ENCODE peak calls at places on chromosome 17, in ten cellular contexts. One of them, this sample, is unnamed.
A peak's percentile ranks its signal among the peaks of the same experiment; 100 is the strongest.

GRCh38 chr17:17417718-17418151 is 59.1 kb upstream of the MED9 start:
- DNase-seq in naive B cell: no peak
- DNase-seq in adrenal gland: no peak
- DNase-seq in breast epithelium: no peak
- DNase-seq in activated naive CD8-positive, alpha-beta T cell treated with anti-CD3 and anti-CD28 coated beads, Interleukin-2, amount 50 U/mL, for 16 hours: no peak
- DNase-seq in heart right ventricle: no peak
- DNase-seq in T-helper 2 cell: no peak
- DNase-seq in ELR: no peak
- DNase-seq in cardiac fibroblast: no peak
- DNase-seq in uterus: no peak
- DNase-seq in this sample: no peak

GRCh38 chr17:42163113-42163512 is 8.3 kb upstream of the RAB5C start:
- DNase-seq in breast epithelium: no peak
- DNase-seq in uterus: no peak
- DNase-seq in naive B cell: no peak
- DNase-seq in ELR: peak; percentile 25
- DNase-seq in cardiac fibroblast: no peak
- DNase-seq in T-helper 2 cell: no peak
- DNase-seq in activated naive CD8-positive, alpha-beta T cell treated with anti-CD3 and anti-CD28 coated beads, Interleukin-2, amount 50 U/mL, for 16 hours: no peak
- DNase-seq in adrenal gland: no peak
- DNase-seq in heart right ventricle: no peak
- DNase-seq in this sample: no peak

GRCh38 chr17:42381898-42382297 is 6.3 kb downstream of the STAT3 start:
- DNase-seq in heart right ventricle: no peak
- DNase-seq in activated naive CD8-positive, alpha-beta T cell treated with anti-CD3 and anti-CD28 coated beads, Interleukin-2, amount 50 U/mL, for 16 hours: no peak
- DNase-seq in adrenal gland: no peak
- DNase-seq in naive B cell: no peak
- DNase-seq in T-helper 2 cell: no peak
- DNase-seq in uterus: no peak
- DNase-seq in cardiac fibroblast: no peak
- DNase-seq in breast epithelium: no peak
- DNase-seq in ELR: no peak
- DNase-seq in this sample: no peak

GRCh38 chr17:38922538-38923291 is 2.7 kb upstream of the LASP1NB start:
- DNase-seq in adrenal gland: peak; percentile 78
- DNase-seq in breast epithelium: peak; percentile 44
- DNase-seq in activated naive CD8-positive, alpha-beta T cell treated with anti-CD3 and anti-CD28 coated beads, Interleukin-2, amount 50 U/mL, for 16 hours: no peak
- DNase-seq in heart right ventricle: peak; percentile 91
- DNase-seq in cardiac fibroblast: peak; percentile 91
- DNase-seq in uterus: peak; percentile 89
- DNase-seq in T-helper 2 cell: no peak
- DNase-seq in ELR: peak; percentile 62
- DNase-seq in naive B cell: no peak
- DNase-seq in this sample: peak; percentile 25

GRCh38 chr17:40822132-40822812 is at the start of gene KRT10:
- DNase-seq in cardiac fibroblast: no peak
- DNase-seq in adrenal gland: no peak
- DNase-seq in heart right ventricle: no peak
- DNase-seq in ELR: no peak
- DNase-seq in activated naive CD8-positive, alpha-beta T cell treated with anti-CD3 and anti-CD28 coated beads, Interleukin-2, amount 50 U/mL, for 16 hours: no peak
- DNase-seq in naive B cell: no peak
- DNase-seq in T-helper 2 cell: no peak
- DNase-seq in breast epithelium: no peak
- DNase-seq in uterus: no peak
- DNase-seq in this sample: no peak

GRCh38 chr17:51128089-51128488 is 7.4 kb upstream of the SPAG9 start:
- DNase-seq in breast epithelium: no peak
- DNase-seq in ELR: peak; percentile 49
- DNase-seq in adrenal gland: no peak
- DNase-seq in cardiac fibroblast: peak; percentile 50
- DNase-seq in naive B cell: no peak
- DNase-seq in uterus: no peak
- DNase-seq in T-helper 2 cell: no peak
- DNase-seq in activated naive CD8-positive, alpha-beta T cell treated with anti-CD3 and anti-CD28 coated beads, Interleukin-2, amount 50 U/mL, for 16 hours: no peak
- DNase-seq in heart right ventricle: no peak
- DNase-seq in this sample: no peak

GRCh38 chr17:44921122-44921882 is 6.0 kb upstream of the GFAP start:
- DNase-seq in T-helper 2 cell: no peak
- DNase-seq in heart right ventricle: no peak
- DNase-seq in breast epithelium: no peak
- DNase-seq in ELR: no peak
- DNase-seq in adrenal gland: peak; percentile 11
- DNase-seq in naive B cell: no peak
- DNase-seq in activated naive CD8-positive, alpha-beta T cell treated with anti-CD3 and anti-CD28 coated beads, Interleukin-2, amount 50 U/mL, for 16 hours: no peak
- DNase-seq in cardiac fibroblast: peak; percentile 18
- DNase-seq in uterus: no peak
- DNase-seq in this sample: no peak

GRCh38 chr17:67080804-67081203 is 36.5 kb downstream of the CACNG1 start:
- DNase-seq in ELR: no peak
- DNase-seq in naive B cell: no peak
- DNase-seq in activated naive CD8-positive, alpha-beta T cell treated with anti-CD3 and anti-CD28 coated beads, Interleukin-2, amount 50 U/mL, for 16 hours: no peak
- DNase-seq in uterus: no peak
- DNase-seq in cardiac fibroblast: no peak
- DNase-seq in T-helper 2 cell: no peak
- DNase-seq in breast epithelium: no peak
- DNase-seq in adrenal gland: no peak
- DNase-seq in heart right ventricle: no peak
- DNase-seq in this sample: no peak

GRCh38 chr17:29959658-29960337 is 18.4 kb downstream of the EFCAB5 start:
- DNase-seq in ELR: peak; percentile 45
- DNase-seq in uterus: no peak
- DNase-seq in breast epithelium: no peak
- DNase-seq in naive B cell: no peak
- DNase-seq in heart right ventricle: no peak
- DNase-seq in adrenal gland: no peak
- DNase-seq in cardiac fibroblast: no peak
- DNase-seq in T-helper 2 cell: no peak
- DNase-seq in activated naive CD8-positive, alpha-beta T cell treated with anti-CD3 and anti-CD28 coated beads, Interleukin-2, amount 50 U/mL, for 16 hours: no peak
- DNase-seq in this sample: no peak

GRCh38 chr17:64406321-64407200 is 15.9 kb upstream of the PECAM1 start:
- DNase-seq in breast epithelium: no peak
- DNase-seq in T-helper 2 cell: no peak
- DNase-seq in adrenal gland: peak; percentile 65
- DNase-seq in cardiac fibroblast: peak; percentile 65
- DNase-seq in ELR: peak; percentile 43
- DNase-seq in heart right ventricle: peak; percentile 49
- DNase-seq in naive B cell: no peak
- DNase-seq in uterus: no peak
- DNase-seq in activated naive CD8-positive, alpha-beta T cell treated with anti-CD3 and anti-CD28 coated beads, Interleukin-2, amount 50 U/mL, for 16 hours: no peak
- DNase-seq in this sample: no peak

GRCh38 chr17:38667099-38667786 is 7.5 kb downstream of the EPOP start:
- DNase-seq in uterus: peak; percentile 58
- DNase-seq in naive B cell: peak; percentile 50
- DNase-seq in cardiac fibroblast: peak; percentile 82
- DNase-seq in adrenal gland: peak; percentile 68
- DNase-seq in activated naive CD8-positive, alpha-beta T cell treated with anti-CD3 and anti-CD28 coated beads, Interleukin-2, amount 50 U/mL, for 16 hours: no peak
- DNase-seq in ELR: peak; percentile 81
- DNase-seq in heart right ventricle: peak; percentile 60
- DNase-seq in breast epithelium: peak; percentile 45
- DNase-seq in T-helper 2 cell: peak; percentile 36
- DNase-seq in this sample: no peak

GRCh38 chr17:18070861-18071340 is 16.8 kb upstream of the DRG2 start:
- DNase-seq in breast epithelium: no peak
- DNase-seq in uterus: no peak
- DNase-seq in activated naive CD8-positive, alpha-beta T cell treated with anti-CD3 and anti-CD28 coated beads, Interleukin-2, amount 50 U/mL, for 16 hours: no peak
- DNase-seq in cardiac fibroblast: peak; percentile 52
- DNase-seq in heart right ventricle: no peak
- DNase-seq in naive B cell: no peak
- DNase-seq in adrenal gland: no peak
- DNase-seq in T-helper 2 cell: no peak
- DNase-seq in ELR: peak; percentile 43
- DNase-seq in this sample: no peak

GRCh38 chr17:48427598-48427997 is 2.4 kb downstream of the SKAP1 start:
- DNase-seq in cardiac fibroblast: no peak
- DNase-seq in ELR: peak; percentile 36
- DNase-seq in breast epithelium: no peak
- DNase-seq in adrenal gland: no peak
- DNase-seq in naive B cell: no peak
- DNase-seq in heart right ventricle: no peak
- DNase-seq in T-helper 2 cell: peak; percentile 52
- DNase-seq in activated naive CD8-positive, alpha-beta T cell treated with anti-CD3 and anti-CD28 coated beads, Interleukin-2, amount 50 U/mL, for 16 hours: peak; percentile 29
- DNase-seq in uterus: no peak
- DNase-seq in this sample: no peak

GRCh38 chr17:76543482-76544122 is 3.8 kb downstream of the PRCD start:
- DNase-seq in adrenal gland: no peak
- DNase-seq in ELR: no peak
- DNase-seq in T-helper 2 cell: no peak
- DNase-seq in cardiac fibroblast: no peak
- DNase-seq in breast epithelium: no peak
- DNase-seq in uterus: no peak
- DNase-seq in activated naive CD8-positive, alpha-beta T cell treated with anti-CD3 and anti-CD28 coated beads, Interleukin-2, amount 50 U/mL, for 16 hours: no peak
- DNase-seq in heart right ventricle: no peak
- DNase-seq in naive B cell: no peak
- DNase-seq in this sample: no peak

GRCh38 chr17:60968266-60968665 is 290.6 kb downstream of the BCAS3 start:
- DNase-seq in activated naive CD8-positive, alpha-beta T cell treated with anti-CD3 and anti-CD28 coated beads, Interleukin-2, amount 50 U/mL, for 16 hours: no peak
- DNase-seq in naive B cell: no peak
- DNase-seq in cardiac fibroblast: no peak
- DNase-seq in breast epithelium: no peak
- DNase-seq in uterus: no peak
- DNase-seq in T-helper 2 cell: no peak
- DNase-seq in heart right ventricle: no peak
- DNase-seq in adrenal gland: no peak
- DNase-seq in ELR: no peak
- DNase-seq in this sample: no peak

GRCh38 chr17:39568710-39569109 is 39.0 kb downstream of the NEUROD2 start:
- DNase-seq in ELR: no peak
- DNase-seq in adrenal gland: no peak
- DNase-seq in breast epithelium: no peak
- DNase-seq in uterus: no peak
- DNase-seq in heart right ventricle: no peak
- DNase-seq in cardiac fibroblast: no peak
- DNase-seq in T-helper 2 cell: no peak
- DNase-seq in activated naive CD8-positive, alpha-beta T cell treated with anti-CD3 and anti-CD28 coated beads, Interleukin-2, amount 50 U/mL, for 16 hours: no peak
- DNase-seq in naive B cell: no peak
- DNase-seq in this sample: no peak

GRCh38 chr17:50459081-50459676 is 9.5 kb downstream of the CHAD start:
- DNase-seq in naive B cell: no peak
- DNase-seq in ELR: peak; percentile 64
- DNase-seq in activated naive CD8-positive, alpha-beta T cell treated with anti-CD3 and anti-CD28 coated beads, Interleukin-2, amount 50 U/mL, for 16 hours: no peak
- DNase-seq in heart right ventricle: no peak
- DNase-seq in T-helper 2 cell: no peak
- DNase-seq in uterus: no peak
- DNase-seq in adrenal gland: no peak
- DNase-seq in cardiac fibroblast: no peak
- DNase-seq in breast epithelium: no peak
- DNase-seq in this sample: no peak

GRCh38 chr17:30821751-30822723 is 2.5 kb downstream of the CRLF3 start:
- DNase-seq in activated naive CD8-positive, alpha-beta T cell treated with anti-CD3 and anti-CD28 coated beads, Interleukin-2, amount 50 U/mL, for 16 hours: no peak
- DNase-seq in naive B cell: no peak
- DNase-seq in adrenal gland: no peak
- DNase-seq in heart right ventricle: no peak
- DNase-seq in ELR: no peak
- DNase-seq in uterus: no peak
- DNase-seq in T-helper 2 cell: no peak
- DNase-seq in breast epithelium: no peak
- DNase-seq in cardiac fibroblast: no peak
- DNase-seq in this sample: no peak

GRCh38 chr17:48510761-48511604 is 19.8 kb downstream of the HOXB1 start:
- DNase-seq in heart right ventricle: no peak
- DNase-seq in T-helper 2 cell: no peak
- DNase-seq in adrenal gland: no peak
- DNase-seq in ELR: peak; percentile 54
- DNase-seq in breast epithelium: no peak
- DNase-seq in naive B cell: no peak
- DNase-seq in activated naive CD8-positive, alpha-beta T cell treated with anti-CD3 and anti-CD28 coated beads, Interleukin-2, amount 50 U/mL, for 16 hours: no peak
- DNase-seq in uterus: no peak
- DNase-seq in cardiac fibroblast: peak; percentile 59
- DNase-seq in this sample: peak; percentile 66

GRCh38 chr17:69314246-69315030 is 12.5 kb downstream of the ABCA5 start:
- DNase-seq in cardiac fibroblast: peak; percentile 0
- DNase-seq in uterus: no peak
- DNase-seq in activated naive CD8-positive, alpha-beta T cell treated with anti-CD3 and anti-CD28 coated beads, Interleukin-2, amount 50 U/mL, for 16 hours: no peak
- DNase-seq in T-helper 2 cell: no peak
- DNase-seq in adrenal gland: no peak
- DNase-seq in ELR: no peak
- DNase-seq in naive B cell: no peak
- DNase-seq in heart right ventricle: no peak
- DNase-seq in breast epithelium: no peak
- DNase-seq in this sample: no peak

GRCh38 chr17:48954300-48954755 is 9.7 kb upstream of the SNF8 start:
- DNase-seq in ELR: peak; percentile 79
- DNase-seq in adrenal gland: no peak
- DNase-seq in cardiac fibroblast: peak; percentile 80
- DNase-seq in heart right ventricle: no peak
- DNase-seq in uterus: no peak
- DNase-seq in T-helper 2 cell: no peak
- DNase-seq in activated naive CD8-positive, alpha-beta T cell treated with anti-CD3 and anti-CD28 coated beads, Interleukin-2, amount 50 U/mL, for 16 hours: no peak
- DNase-seq in naive B cell: no peak
- DNase-seq in breast epithelium: no peak
- DNase-seq in this sample: no peak

GRCh38 chr17:14840616-14841231 is 424.4 kb downstream of the PMP22 start:
- DNase-seq in adrenal gland: no peak
- DNase-seq in uterus: no peak
- DNase-seq in T-helper 2 cell: no peak
- DNase-seq in activated naive CD8-positive, alpha-beta T cell treated with anti-CD3 and anti-CD28 coated beads, Interleukin-2, amount 50 U/mL, for 16 hours: no peak
- DNase-seq in ELR: peak; percentile 86
- DNase-seq in cardiac fibroblast: peak; percentile 32
- DNase-seq in naive B cell: no peak
- DNase-seq in heart right ventricle: no peak
- DNase-seq in breast epithelium: no peak
- DNase-seq in this sample: no peak

GRCh38 chr17:64328036-64328874 is 62.4 kb downstream of the PECAM1 start:
- DNase-seq in ELR: no peak
- DNase-seq in heart right ventricle: peak; percentile 24
- DNase-seq in cardiac fibroblast: peak; percentile 61
- DNase-seq in T-helper 2 cell: no peak
- DNase-seq in adrenal gland: no peak
- DNase-seq in activated naive CD8-positive, alpha-beta T cell treated with anti-CD3 and anti-CD28 coated beads, Interleukin-2, amount 50 U/mL, for 16 hours: no peak
- DNase-seq in naive B cell: no peak
- DNase-seq in uterus: no peak
- DNase-seq in breast epithelium: no peak
- DNase-seq in this sample: no peak

GRCh38 chr17:1216209-1216937 is 36.6 kb upstream of the ABR start:
- DNase-seq in cardiac fibroblast: no peak
- DNase-seq in activated naive CD8-positive, alpha-beta T cell treated with anti-CD3 and anti-CD28 coated beads, Interleukin-2, amount 50 U/mL, for 16 hours: no peak
- DNase-seq in T-helper 2 cell: no peak
- DNase-seq in uterus: no peak
- DNase-seq in ELR: no peak
- DNase-seq in breast epithelium: no peak
- DNase-seq in adrenal gland: no peak
- DNase-seq in heart right ventricle: no peak
- DNase-seq in naive B cell: peak; percentile 45
- DNase-seq in this sample: no peak

GRCh38 chr17:51853857-51854256 is 304.7 kb downstream of the CA10 start:
- DNase-seq in adrenal gland: no peak
- DNase-seq in ELR: no peak
- DNase-seq in heart right ventricle: no peak
- DNase-seq in activated naive CD8-positive, alpha-beta T cell treated with anti-CD3 and anti-CD28 coated beads, Interleukin-2, amount 50 U/mL, for 16 hours: no peak
- DNase-seq in uterus: no peak
- DNase-seq in cardiac fibroblast: no peak
- DNase-seq in naive B cell: no peak
- DNase-seq in T-helper 2 cell: no peak
- DNase-seq in breast epithelium: no peak
- DNase-seq in this sample: no peak

GRCh38 chr17:59859444-59860025 is 33.2 kb downstream of the TUBD1 start:
- DNase-seq in naive B cell: no peak
- DNase-seq in ELR: peak; percentile 79
- DNase-seq in cardiac fibroblast: peak; percentile 81
- DNase-seq in activated naive CD8-positive, alpha-beta T cell treated with anti-CD3 and anti-CD28 coated beads, Interleukin-2, amount 50 U/mL, for 16 hours: no peak
- DNase-seq in breast epithelium: no peak
- DNase-seq in adrenal gland: no peak
- DNase-seq in T-helper 2 cell: no peak
- DNase-seq in heart right ventricle: no peak
- DNase-seq in uterus: no peak
- DNase-seq in this sample: no peak

GRCh38 chr17:17698869-17699351 is 17.7 kb downstream of the RAI1 start:
- DNase-seq in adrenal gland: no peak
- DNase-seq in uterus: peak; percentile 69
- DNase-seq in breast epithelium: no peak
- DNase-seq in T-helper 2 cell: no peak
- DNase-seq in cardiac fibroblast: peak; percentile 29
- DNase-seq in ELR: peak; percentile 46
- DNase-seq in heart right ventricle: no peak
- DNase-seq in naive B cell: no peak
- DNase-seq in activated naive CD8-positive, alpha-beta T cell treated with anti-CD3 and anti-CD28 coated beads, Interleukin-2, amount 50 U/mL, for 16 hours: no peak
- DNase-seq in this sample: no peak

GRCh38 chr17:27463235-27463677 is 7.0 kb downstream of the KSR1 start:
- DNase-seq in heart right ventricle: no peak
- DNase-seq in adrenal gland: no peak
- DNase-seq in ELR: no peak
- DNase-seq in breast epithelium: no peak
- DNase-seq in activated naive CD8-positive, alpha-beta T cell treated with anti-CD3 and anti-CD28 coated beads, Interleukin-2, amount 50 U/mL, for 16 hours: no peak
- DNase-seq in naive B cell: no peak
- DNase-seq in uterus: no peak
- DNase-seq in T-helper 2 cell: no peak
- DNase-seq in cardiac fibroblast: no peak
- DNase-seq in this sample: no peak